ENCODE peak calls at places on chromosomes 13 and 19, in nine cellular contexts. X is SW480, G is Peyer's patch, M is BJ, B is upper lobe of right lung, W is RWPE1, V is LHCN-M2, R is substantia nigra, F is lung microvascular endothelial cell. Y is an unnamed sample.

GRCh38 chr13:92823059-92823458 is 403.5 kb upstream of the GPC6 start:
- DNase-seq in X (no peak), G (no peak), M (no peak), B (no peak), W (no peak), V (no peak), R (no peak), F (no peak), Y (no peak)

GRCh38 chr13:76759877-76760276 is 126.3 kb downstream of the KCTD12 start:
- DNase-seq in X (no peak), G (no peak), M (no peak), B (no peak), W (no peak), V (peak), R (no peak), F (no peak), Y (no peak)

GRCh38 chr13:93224545-93224944 is 2.1 kb upstream of the GPC6 start:
- DNase-seq in X (no peak), G (no peak), M (no peak), B (no peak), W (no peak), V (peak), R (no peak), F (no peak), Y (no peak)

GRCh38 chr19:4547303-4548237 is 7.7 kb upstream of the LRG1 start:
- DNase-seq in X (no peak), G (no peak), M (no peak), B (peak), W (no peak), V (no peak), R (no peak), F (no peak), Y (peak)

GRCh38 chr19:1449467-1450442 is at the start of gene APC2:
- DNase-seq in X (no peak), G (no peak), M (no peak), B (no peak), W (peak), V (no peak), R (peak), F (no peak), Y (peak)

GRCh38 chr13:38166121-38166520 is 183.5 kb upstream of the UFM1 start:
- DNase-seq in X (no peak), G (no peak), M (no peak), B (no peak), W (no peak), V (peak), R (no peak), F (no peak), Y (no peak)

GRCh38 chr19:31110331-31110730 is 238.9 kb downstream of the TSHZ3 start:
- DNase-seq in X (peak), G (no peak), M (no peak), B (no peak), W (no peak), V (peak), R (no peak), F (no peak), Y (peak)

GRCh38 chr19:48539503-48540096 is 12.4 kb upstream of the SULT2B1 start:
- DNase-seq in X (peak), G (peak), M (no peak), B (no peak), W (no peak), V (peak), R (no peak), F (peak), Y (peak)

GRCh38 chr19:17952041-17952976 is 14.6 kb upstream of the KCNN1 start:
- DNase-seq in X (no peak), G (no peak), M (no peak), B (no peak), W (no peak), V (no peak), R (no peak), F (no peak), Y (no peak)

GRCh38 chr19:8641908-8642547 is 11.6 kb downstream of the NFILZ start:
- DNase-seq in X (peak), G (no peak), M (no peak), B (no peak), W (peak), V (peak), R (no peak), F (peak), Y (peak)

GRCh38 chr19:5138606-5139594 is 170.0 kb downstream of the KDM4B start:
- DNase-seq in X (peak), G (peak), M (peak), B (no peak), W (no peak), V (peak), R (peak), F (peak), Y (peak)

GRCh38 chr13:45456196-45456972 is 8.4 kb upstream of the COG3 start:
- DNase-seq in X (peak), G (no peak), M (no peak), B (no peak), W (peak), V (peak), R (no peak), F (peak), Y (no peak)

GRCh38 chr19:55379161-55379560 is 2.5 kb downstream of the TMEM190 start:
- DNase-seq in X (no peak), G (no peak), M (no peak), B (no peak), W (no peak), V (peak), R (no peak), F (no peak), Y (no peak)

GRCh38 chr19:3707868-3708206 is 347 bp upstream of the TJP3 start:
- DNase-seq in X (no peak), G (no peak), M (no peak), B (no peak), W (no peak), V (no peak), R (no peak), F (no peak), Y (no peak)

GRCh38 chr13:19927117-19927734 is 31.3 kb upstream of the ZMYM2 start:
- DNase-seq in X (peak), G (no peak), M (peak), B (no peak), W (peak), V (peak), R (no peak), F (peak), Y (peak)

GRCh38 chr13:63840551-63841421 is 2425.1 kb upstream of the PCDH20 start:
- DNase-seq in X (no peak), G (peak), M (no peak), B (peak), W (no peak), V (no peak), R (no peak), F (no peak), Y (no peak)

GRCh38 chr13:41708648-41709175 is 251.4 kb downstream of the RGCC start:
- DNase-seq in X (no peak), G (no peak), M (no peak), B (no peak), W (no peak), V (no peak), R (no peak), F (no peak), Y (no peak)

GRCh38 chr19:38900220-38900629 is 456 bp downstream of the NFKBIB start:
- DNase-seq in X (no peak), G (no peak), M (no peak), B (no peak), W (peak), V (no peak), R (no peak), F (no peak), Y (no peak)

GRCh38 chr13:47287291-47287751 is 390.5 kb upstream of the HTR2A start:
- DNase-seq in X (no peak), G (no peak), M (no peak), B (no peak), W (no peak), V (peak), R (no peak), F (no peak), Y (no peak)

GRCh38 chr19:47331931-47332547 is at the start of gene C5AR2:
- DNase-seq in X (no peak), G (no peak), M (no peak), B (no peak), W (no peak), V (no peak), R (no peak), F (no peak), Y (no peak)

GRCh38 chr13:75494491-75494890 is 12.5 kb upstream of the TBC1D4 start:
- DNase-seq in X (no peak), G (no peak), M (no peak), B (no peak), W (no peak), V (peak), R (no peak), F (no peak), Y (no peak)

GRCh38 chr13:20882206-20882605 is 20.3 kb downstream of the XPO4 start:
- DNase-seq in X (peak), G (no peak), M (no peak), B (no peak), W (no peak), V (peak), R (no peak), F (peak), Y (peak)

GRCh38 chr13:97240789-97241734 is 18.9 kb downstream of the MBNL2 start:
- DNase-seq in X (no peak), G (no peak), M (no peak), B (no peak), W (no peak), V (no peak), R (no peak), F (peak), Y (no peak)

GRCh38 chr13:114142640-114143490 is 10.4 kb upstream of the RASA3 start:
- DNase-seq in X (peak), G (peak), M (no peak), B (peak), W (no peak), V (no peak), R (no peak), F (no peak), Y (no peak)

GRCh38 chr13:48431431-48431830 is 18.5 kb upstream of the LPAR6 start:
- DNase-seq in X (no peak), G (no peak), M (no peak), B (no peak), W (no peak), V (peak), R (no peak), F (peak), Y (peak)

GRCh38 chr13:84645196-84646071 is 763.2 kb upstream of the SLITRK1 start:
- DNase-seq in X (no peak), G (no peak), M (peak), B (no peak), W (no peak), V (peak), R (no peak), F (no peak), Y (peak)

GRCh38 chr13:43786766-43787517 is at the start of gene ENOX1:
- DNase-seq in X (peak), G (peak), M (no peak), B (peak), W (peak), V (peak), R (peak), F (peak), Y (peak)

GRCh38 chr19:19445911-19446361 is 40.5 kb downstream of the GATAD2A start:
- DNase-seq in X (no peak), G (no peak), M (no peak), B (no peak), W (no peak), V (peak), R (no peak), F (peak), Y (no peak)

GRCh38 chr19:55504981-55505380 is 16.7 kb downstream of the SSC5D start:
- DNase-seq in X (no peak), G (no peak), M (no peak), B (no peak), W (no peak), V (no peak), R (no peak), F (no peak), Y (no peak)

GRCh38 chr19:31258211-31259052 is 90.8 kb downstream of the TSHZ3 start:
- DNase-seq in X (no peak), G (no peak), M (no peak), B (no peak), W (no peak), V (no peak), R (no peak), F (no peak), Y (no peak)

GRCh38 chr19:8333771-8334457 is 9.1 kb downstream of the KANK3 start:
- DNase-seq in X (no peak), G (no peak), M (no peak), B (no peak), W (no peak), V (no peak), R (no peak), F (no peak), Y (no peak)

GRCh38 chr13:39394811-39395685 is 207.9 kb downstream of the LHFPL6 start:
- DNase-seq in X (no peak), G (no peak), M (no peak), B (no peak), W (no peak), V (no peak), R (no peak), F (no peak), Y (no peak)

GRCh38 chr19:33821871-33822270 is 25.2 kb downstream of the KCTD15 start:
- DNase-seq in X (no peak), G (no peak), M (no peak), B (no peak), W (peak), V (no peak), R (no peak), F (peak), Y (no peak)

Y was measured in SK-MEL-5.